ENCODE peak calls at places on chromosomes 16 and 17, in four cellular contexts. T is sigmoid colon; X is activated CD4-positive, CD25-positive, alpha-beta regulatory T cell; D is NCI-H1092. R is an unnamed sample.

GRCh38 chr16:81556715-81557284 is 112.2 kb downstream of the CMIP start:
- DNase-seq in T (no peak), X (no peak), D (no peak), R (no peak)

GRCh38 chr16:24118126-24118821 is 137.9 kb upstream of the CACNG3 start:
- DNase-seq in T (no peak), X (no peak), D (no peak), R (no peak)

GRCh38 chr17:59643159-59643857 is 23.6 kb downstream of the CLTC start:
- DNase-seq in T (no peak), X (no peak), D (no peak), R (no peak)

GRCh38 chr16:86718118-86718517 is 139.8 kb downstream of the FOXL1 start:
- DNase-seq in T (no peak), X (no peak), D (no peak), R (no peak)

GRCh38 chr16:89406277-89406888 is 84.0 kb downstream of the ANKRD11 start:
- DNase-seq in T (no peak), X (no peak), D (no peak), R (no peak)

GRCh38 chr17:64130559-64131001 is 636 bp upstream of the ERN1 start:
- DNase-seq in T (peak), X (peak), D (no peak), R (no peak)

GRCh38 chr17:55632236-55632635 is 90.4 kb downstream of the TMEM100 start:
- DNase-seq in T (no peak), X (no peak), D (no peak), R (no peak)

GRCh38 chr17:7862692-7863437 is 5.1 kb downstream of the CYB5D1 start:
- DNase-seq in T (peak), X (no peak), D (peak), R (no peak)

GRCh38 chr17:21004016-21004930 is 38.5 kb downstream of the USP22 start:
- DNase-seq in T (no peak), X (no peak), D (no peak), R (no peak)

GRCh38 chr17:4540224-4541040 is 14.8 kb downstream of the MYBBP1A start:
- DNase-seq in T (peak), X (no peak), D (no peak), R (no peak)

GRCh38 chr17:80030730-80031410 is 4.8 kb downstream of the TBC1D16 start:
- DNase-seq in T (no peak), X (no peak), D (peak), R (no peak)

GRCh38 chr17:73288534-73289302 is 23.1 kb downstream of the CDC42EP4 start:
- DNase-seq in T (peak), X (no peak), D (no peak), R (no peak)

GRCh38 chr17:48576479-48577309 is 1.5 kb downstream of the HOXB4 start:
- DNase-seq in T (peak), X (no peak), D (no peak), R (no peak)

GRCh38 chr16:85231959-85232358 is 119.7 kb upstream of the CIBAR2 start:
- DNase-seq in T (no peak), X (no peak), D (peak), R (no peak)

GRCh38 chr16:83923581-83924365 is 24.9 kb downstream of the MLYCD start:
- DNase-seq in T (no peak), X (no peak), D (no peak), R (no peak)

GRCh38 chr16:50538411-50539052 is 9.7 kb upstream of the NKD1 start:
- DNase-seq in T (no peak), X (no peak), D (no peak), R (no peak)

GRCh38 chr17:52383493-52384100 is 225.1 kb upstream of the CA10 start:
- DNase-seq in T (no peak), X (no peak), D (peak), R (peak)

GRCh38 chr17:20154601-20155000 is 145.4 kb downstream of the SPECC1 start:
- DNase-seq in T (no peak), X (no peak), D (no peak), R (no peak)

GRCh38 chr16:89623511-89624232 is 10.2 kb downstream of the DPEP1 start:
- DNase-seq in T (no peak), X (no peak), D (no peak), R (no peak)

GRCh38 chr17:76200354-76200753 is 39.9 kb downstream of the RNF157 start:
- DNase-seq in T (no peak), X (no peak), D (no peak), R (no peak)

GRCh38 chr17:28187931-28188330 is 131.1 kb upstream of the TMEM97 start:
- DNase-seq in T (no peak), X (no peak), D (no peak), R (no peak)

GRCh38 chr16:65070831-65071230 is 51.0 kb downstream of the CDH11 start:
- DNase-seq in T (peak), X (no peak), D (peak), R (no peak)

GRCh38 chr16:80591071-80591935 is 50.5 kb downstream of the DYNLRB2 start:
- DNase-seq in T (no peak), X (no peak), D (no peak), R (no peak)

GRCh38 chr17:77096570-77097214 is 44.1 kb upstream of the SEC14L1 start:
- DNase-seq in T (no peak), X (no peak), D (no peak), R (no peak)

GRCh38 chr17:57067162-57067561 is 17.9 kb upstream of the AKAP1 start:
- DNase-seq in T (no peak), X (no peak), D (no peak), R (no peak)

GRCh38 chr17:51722994-51723393 is 435.5 kb downstream of the CA10 start:
- DNase-seq in T (no peak), X (no peak), D (no peak), R (no peak)

GRCh38 chr17:55285340-55286301 is 20.9 kb downstream of the HLF start:
- DNase-seq in T (peak), X (no peak), D (peak), R (no peak)

GRCh38 chr17:61684818-61685217 is 93.8 kb upstream of the NACA2 start:
- DNase-seq in T (no peak), X (no peak), D (no peak), R (no peak)

GRCh38 chr17:33955461-33955860 is 299.6 kb upstream of the CCL2 start:
- DNase-seq in T (no peak), X (no peak), D (no peak), R (no peak)

GRCh38 chr16:31134625-31135534 is 647 bp downstream of the PRSS8 start:
- DNase-seq in T (no peak), X (no peak), D (peak), R (no peak)

GRCh38 chr17:14299261-14300093 is 1.4 kb upstream of the HS3ST3B1 start:
- DNase-seq in T (peak), X (no peak), D (no peak), R (no peak)

GRCh38 chr16:1180772-1181714 is 28.1 kb downstream of the CACNA1H start:
- DNase-seq in T (no peak), X (no peak), D (no peak), R (no peak)

GRCh38 chr17:11932337-11932898 is 64.9 kb downstream of the ZNF18 start:
- DNase-seq in T (no peak), X (no peak), D (no peak), R (no peak)

GRCh38 chr16:23651943-23652468 is 10.7 kb downstream of the DCTN5 start:
- DNase-seq in T (no peak), X (no peak), D (no peak), R (no peak)

R was measured in NCI-H1048.